ENCODE peak calls at places on chromosome 20, in six cellular contexts. One of them, this sample, is unnamed.

GRCh38 chr20:6828794-6829423 is 61.4 kb downstream of the BMP2 start:
- DNase-seq in WTC11: peak
- DNase-seq in GM13976: peak
- DNase-seq in AG09319: peak
- DNase-seq in breast epithelium: peak
- DNase-seq in GM23338: peak
- DNase-seq in this sample: peak

GRCh38 chr20:41654884-41655283 is 36.7 kb upstream of the CHD6 start:
- DNase-seq in WTC11: peak
- DNase-seq in GM13976: no peak
- DNase-seq in AG09319: no peak
- DNase-seq in breast epithelium: no peak
- DNase-seq in GM23338: peak
- DNase-seq in this sample: no peak

GRCh38 chr20:16206817-16207216 is 366.4 kb downstream of the KIF16B start:
- DNase-seq in WTC11: no peak
- DNase-seq in GM13976: no peak
- DNase-seq in AG09319: no peak
- DNase-seq in breast epithelium: no peak
- DNase-seq in GM23338: peak
- DNase-seq in this sample: no peak

GRCh38 chr20:50305636-50306477 is 115.2 kb downstream of the CEBPB start:
- DNase-seq in WTC11: no peak
- DNase-seq in GM13976: no peak
- DNase-seq in AG09319: no peak
- DNase-seq in breast epithelium: no peak
- DNase-seq in GM23338: no peak
- DNase-seq in this sample: no peak

GRCh38 chr20:60056345-60057122 is 98.3 kb downstream of the CDH26 start:
- DNase-seq in WTC11: no peak
- DNase-seq in GM13976: no peak
- DNase-seq in AG09319: no peak
- DNase-seq in breast epithelium: no peak
- DNase-seq in GM23338: no peak
- DNase-seq in this sample: no peak

GRCh38 chr20:22819784-22820183 is 215.3 kb upstream of the SSTR4 start:
- DNase-seq in WTC11: no peak
- DNase-seq in GM13976: no peak
- DNase-seq in AG09319: no peak
- DNase-seq in breast epithelium: no peak
- DNase-seq in GM23338: peak
- DNase-seq in this sample: no peak

GRCh38 chr20:57250607-57251343 is 15.7 kb downstream of the BMP7 start:
- DNase-seq in WTC11: no peak
- DNase-seq in GM13976: no peak
- DNase-seq in AG09319: no peak
- DNase-seq in breast epithelium: no peak
- DNase-seq in GM23338: no peak
- DNase-seq in this sample: no peak

GRCh38 chr20:16352321-16352720 is 220.9 kb downstream of the KIF16B start:
- DNase-seq in WTC11: no peak
- DNase-seq in GM13976: no peak
- DNase-seq in AG09319: no peak
- DNase-seq in breast epithelium: no peak
- DNase-seq in GM23338: no peak
- DNase-seq in this sample: no peak

GRCh38 chr20:54623923-54624569 is 148.7 kb downstream of the DOK5 start:
- DNase-seq in WTC11: no peak
- DNase-seq in GM13976: no peak
- DNase-seq in AG09319: no peak
- DNase-seq in breast epithelium: no peak
- DNase-seq in GM23338: no peak
- DNase-seq in this sample: no peak

GRCh38 chr20:51382986-51383821 is 159.3 kb downstream of the NFATC2 start:
- DNase-seq in WTC11: no peak
- DNase-seq in GM13976: no peak
- DNase-seq in AG09319: no peak
- DNase-seq in breast epithelium: no peak
- DNase-seq in GM23338: no peak
- DNase-seq in this sample: no peak

GRCh38 chr20:54091120-54091480 is 20.7 kb upstream of the BCAS1 start:
- DNase-seq in WTC11: no peak
- DNase-seq in GM13976: no peak
- DNase-seq in AG09319: no peak
- DNase-seq in breast epithelium: no peak
- DNase-seq in GM23338: no peak
- DNase-seq in this sample: no peak

GRCh38 chr20:9348316-9348715 is 166.1 kb upstream of the LAMP5 start:
- DNase-seq in WTC11: no peak
- DNase-seq in GM13976: no peak
- DNase-seq in AG09319: no peak
- DNase-seq in breast epithelium: no peak
- DNase-seq in GM23338: no peak
- DNase-seq in this sample: no peak

GRCh38 chr20:51583073-51583472 is 40.6 kb upstream of the NFATC2 start:
- DNase-seq in WTC11: no peak
- DNase-seq in GM13976: no peak
- DNase-seq in AG09319: no peak
- DNase-seq in breast epithelium: no peak
- DNase-seq in GM23338: no peak
- DNase-seq in this sample: no peak

GRCh38 chr20:11901127-11901526 is 16.6 kb upstream of the BTBD3 start:
- DNase-seq in WTC11: no peak
- DNase-seq in GM13976: no peak
- DNase-seq in AG09319: no peak
- DNase-seq in breast epithelium: no peak
- DNase-seq in GM23338: peak
- DNase-seq in this sample: no peak

GRCh38 chr20:38278763-38279162 is 18.2 kb upstream of the KIAA1755 start:
- DNase-seq in WTC11: no peak
- DNase-seq in GM13976: no peak
- DNase-seq in AG09319: no peak
- DNase-seq in breast epithelium: no peak
- DNase-seq in GM23338: no peak
- DNase-seq in this sample: no peak

GRCh38 chr20:38149880-38150594 is 15.0 kb downstream of the TGM2 start:
- DNase-seq in WTC11: no peak
- DNase-seq in GM13976: no peak
- DNase-seq in AG09319: no peak
- DNase-seq in breast epithelium: no peak
- DNase-seq in GM23338: no peak
- DNase-seq in this sample: no peak

GRCh38 chr20:37539956-37540455 is 12.3 kb upstream of the BLCAP start:
- DNase-seq in WTC11: no peak
- DNase-seq in GM13976: no peak
- DNase-seq in AG09319: no peak
- DNase-seq in breast epithelium: no peak
- DNase-seq in GM23338: no peak
- DNase-seq in this sample: no peak

GRCh38 chr20:57498425-57499400 is 26.2 kb downstream of the CTCFL start:
- DNase-seq in WTC11: peak
- DNase-seq in GM13976: no peak
- DNase-seq in AG09319: no peak
- DNase-seq in breast epithelium: no peak
- DNase-seq in GM23338: peak
- DNase-seq in this sample: no peak

GRCh38 chr20:8454137-8454712 is 322.2 kb downstream of the PLCB1 start:
- DNase-seq in WTC11: no peak
- DNase-seq in GM13976: peak
- DNase-seq in AG09319: peak
- DNase-seq in breast epithelium: no peak
- DNase-seq in GM23338: peak
- DNase-seq in this sample: no peak

GRCh38 chr20:61679473-61679872 is 386.2 kb downstream of the TAF4 start:
- DNase-seq in WTC11: no peak
- DNase-seq in GM13976: no peak
- DNase-seq in AG09319: no peak
- DNase-seq in breast epithelium: no peak
- DNase-seq in GM23338: no peak
- DNase-seq in this sample: no peak

GRCh38 chr20:7772376-7772775 is 167.9 kb downstream of the HAO1 start:
- DNase-seq in WTC11: no peak
- DNase-seq in GM13976: no peak
- DNase-seq in AG09319: peak
- DNase-seq in breast epithelium: no peak
- DNase-seq in GM23338: no peak
- DNase-seq in this sample: no peak

GRCh38 chr20:1761116-1761515 is 103.5 kb upstream of the SIRPG start:
- DNase-seq in WTC11: no peak
- DNase-seq in GM13976: no peak
- DNase-seq in AG09319: peak
- DNase-seq in breast epithelium: no peak
- DNase-seq in GM23338: no peak
- DNase-seq in this sample: no peak

GRCh38 chr20:50585678-50586077 is 75.5 kb downstream of the PTPN1 start:
- DNase-seq in WTC11: no peak
- DNase-seq in GM13976: no peak
- DNase-seq in AG09319: no peak
- DNase-seq in breast epithelium: no peak
- DNase-seq in GM23338: no peak
- DNase-seq in this sample: no peak

GRCh38 chr20:1180949-1181348 is 3.8 kb downstream of the TMEM74B start:
- DNase-seq in WTC11: no peak
- DNase-seq in GM13976: no peak
- DNase-seq in AG09319: no peak
- DNase-seq in breast epithelium: no peak
- DNase-seq in GM23338: no peak
- DNase-seq in this sample: no peak

GRCh38 chr20:47809561-47809960 is 24.3 kb upstream of the SULF2 start:
- DNase-seq in WTC11: peak
- DNase-seq in GM13976: no peak
- DNase-seq in AG09319: no peak
- DNase-seq in breast epithelium: peak
- DNase-seq in GM23338: no peak
- DNase-seq in this sample: peak

GRCh38 chr20:19463597-19463996 is 251.2 kb downstream of the SLC24A3 start:
- DNase-seq in WTC11: no peak
- DNase-seq in GM13976: no peak
- DNase-seq in AG09319: no peak
- DNase-seq in breast epithelium: no peak
- DNase-seq in GM23338: peak
- DNase-seq in this sample: no peak

GRCh38 chr20:41398408-41398807 is 31.8 kb upstream of the EMILIN3 start:
- DNase-seq in WTC11: no peak
- DNase-seq in GM13976: no peak
- DNase-seq in AG09319: peak
- DNase-seq in breast epithelium: no peak
- DNase-seq in GM23338: no peak
- DNase-seq in this sample: no peak

GRCh38 chr20:6583134-6583738 is 184.2 kb upstream of the BMP2 start:
- DNase-seq in WTC11: peak
- DNase-seq in GM13976: peak
- DNase-seq in AG09319: no peak
- DNase-seq in breast epithelium: no peak
- DNase-seq in GM23338: peak
- DNase-seq in this sample: peak

GRCh38 chr20:50670126-50670862 is 21.0 kb downstream of the RIPOR3 start:
- DNase-seq in WTC11: no peak
- DNase-seq in GM13976: no peak
- DNase-seq in AG09319: no peak
- DNase-seq in breast epithelium: no peak
- DNase-seq in GM23338: no peak
- DNase-seq in this sample: no peak

GRCh38 chr20:5608448-5609161 is 141.6 kb upstream of the SHLD1 start:
- DNase-seq in WTC11: no peak
- DNase-seq in GM13976: no peak
- DNase-seq in AG09319: no peak
- DNase-seq in breast epithelium: no peak
- DNase-seq in GM23338: no peak
- DNase-seq in this sample: no peak

GRCh38 chr20:18984238-18985200 is 170.9 kb downstream of the SCP2D1 start:
- DNase-seq in WTC11: no peak
- DNase-seq in GM13976: peak
- DNase-seq in AG09319: no peak
- DNase-seq in breast epithelium: no peak
- DNase-seq in GM23338: no peak
- DNase-seq in this sample: no peak

GRCh38 chr20:24993337-24994185 is 1.0 kb upstream of the APMAP start:
- DNase-seq in WTC11: no peak
- DNase-seq in GM13976: no peak
- DNase-seq in AG09319: peak
- DNase-seq in breast epithelium: no peak
- DNase-seq in GM23338: no peak
- DNase-seq in this sample: no peak
- TF ChIP-seq CTCF in WTC11: no peak
- TF ChIP-seq CTCF in GM13976: no peak
- TF ChIP-seq CTCF in AG09319: peak
- TF ChIP-seq CTCF in breast epithelium: peak
- TF ChIP-seq CTCF in GM23338: no peak
- TF ChIP-seq CTCF in this sample: no peak

GRCh38 chr20:21615617-21616080 is 89.8 kb upstream of the PAX1 start:
- DNase-seq in WTC11: peak
- DNase-seq in GM13976: peak
- DNase-seq in AG09319: no peak
- DNase-seq in breast epithelium: peak
- DNase-seq in GM23338: peak
- DNase-seq in this sample: peak
- TF ChIP-seq CTCF in WTC11: peak
- TF ChIP-seq CTCF in GM13976: peak
- TF ChIP-seq CTCF in AG09319: peak
- TF ChIP-seq CTCF in breast epithelium: peak
- TF ChIP-seq CTCF in GM23338: peak
- TF ChIP-seq CTCF in this sample: peak

GRCh38 chr20:39424923-39425678 is 463.0 kb downstream of the DHX35 start:
- DNase-seq in WTC11: no peak
- DNase-seq in GM13976: no peak
- DNase-seq in AG09319: no peak
- DNase-seq in breast epithelium: no peak
- DNase-seq in GM23338: no peak
- DNase-seq in this sample: no peak

GRCh38 chr20:39433461-39433860 is 471.3 kb downstream of the DHX35 start:
- DNase-seq in WTC11: no peak
- DNase-seq in GM13976: no peak
- DNase-seq in AG09319: no peak
- DNase-seq in breast epithelium: no peak
- DNase-seq in GM23338: no peak
- DNase-seq in this sample: no peak

GRCh38 chr20:39429716-39430115 is 467.6 kb downstream of the DHX35 start:
- DNase-seq in WTC11: no peak
- DNase-seq in GM13976: no peak
- DNase-seq in AG09319: no peak
- DNase-seq in breast epithelium: no peak
- DNase-seq in GM23338: peak
- DNase-seq in this sample: no peak
- TF ChIP-seq CTCF in WTC11: no peak
- TF ChIP-seq CTCF in GM13976: no peak
- TF ChIP-seq CTCF in AG09319: no peak
- TF ChIP-seq CTCF in breast epithelium: no peak
- TF ChIP-seq CTCF in GM23338: peak
- TF ChIP-seq CTCF in this sample: peak

DNA sequence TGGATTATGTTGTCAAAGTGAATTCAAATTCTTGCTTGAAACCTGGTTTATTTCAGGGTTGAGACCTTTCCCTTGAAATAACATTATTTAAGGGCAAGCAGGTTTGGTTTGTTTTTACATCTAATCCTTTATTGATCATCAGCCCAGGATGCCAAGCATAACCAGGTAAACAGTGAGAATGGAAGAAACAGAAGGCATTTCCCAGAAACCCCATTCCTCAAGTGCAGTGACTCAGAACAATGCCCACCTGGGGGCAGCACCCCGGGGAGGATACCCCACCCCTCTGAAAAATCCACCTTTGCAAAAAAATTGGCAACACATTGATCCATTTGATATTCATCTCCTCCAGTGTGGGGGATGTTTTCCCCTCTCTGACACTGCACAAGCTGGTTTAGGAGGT is 32.5 kb downstream of the POFUT1 start:
- DNase-seq in WTC11: peak
- DNase-seq in GM13976: no peak
- DNase-seq in AG09319: no peak
- DNase-seq in breast epithelium: no peak
- DNase-seq in GM23338: peak
- DNase-seq in this sample: no peak
- TF ChIP-seq CTCF in WTC11: no peak
- TF ChIP-seq CTCF in GM13976: no peak
- TF ChIP-seq CTCF in AG09319: no peak
- TF ChIP-seq CTCF in breast epithelium: no peak
- TF ChIP-seq CTCF in GM23338: peak
- TF ChIP-seq CTCF in this sample: no peak

This sample was measured in neural crest cell.